ENCODE peak calls at places on chromosomes 11 and 22, in five cellular contexts. L, Z, N, O and Q are unnamed samples.

GRCh38 chr11:128039140-128040021 is 548.0 kb downstream of the ETS1 start:
- DNase-seq in N (no peak), Z (peak), L (peak), O (no peak), Q (no peak)

GRCh38 chr11:43072096-43072495 is 239.7 kb upstream of the API5 start:
- DNase-seq in L (no peak), Z (no peak), O (no peak), N (no peak), Q (no peak)

GRCh38 chr11:101894505-101894904 is 20.3 kb upstream of the CEP126 start:
- DNase-seq in O (no peak), L (no peak), Z (no peak), N (no peak), Q (no peak)

GRCh38 chr11:126416542-126417090 is 61.1 kb downstream of the ST3GAL4 start:
- DNase-seq in N (peak), L (peak), Z (no peak), O (peak), Q (peak)

GRCh38 chr11:64848779-64849599 is 4.5 kb upstream of the CDC42BPG start:
- DNase-seq in O (no peak), N (peak), Z (no peak), L (peak), Q (no peak)

GRCh38 chr22:20405291-20405930 is 11.5 kb downstream of the ZNF74 start:
- DNase-seq in Z (no peak), N (no peak), L (no peak), O (no peak), Q (no peak)

GRCh38 chr11:278001-278951 is at the start of gene NLRP6:
- DNase-seq in N (no peak), O (no peak), L (no peak), Z (no peak), Q (no peak)

GRCh38 chr11:109859325-109859724 is 233.9 kb upstream of the ZC3H12C start:
- DNase-seq in Z (peak), L (no peak), N (no peak), O (no peak), Q (no peak)

GRCh38 chr11:85967457-85967856 is 101.4 kb downstream of the PICALM start:
- DNase-seq in L (no peak), Z (no peak), N (no peak), O (no peak), Q (no peak)

GRCh38 chr11:3340025-3340424 is 38.9 kb downstream of the ZNF195 start:
- DNase-seq in N (no peak), L (no peak), Z (peak), O (no peak), Q (no peak)

GRCh38 chr11:126083829-126084607 is 21.4 kb upstream of the CDON start:
- DNase-seq in N (peak), Z (no peak), O (no peak), L (peak), Q (no peak)

DNA sequence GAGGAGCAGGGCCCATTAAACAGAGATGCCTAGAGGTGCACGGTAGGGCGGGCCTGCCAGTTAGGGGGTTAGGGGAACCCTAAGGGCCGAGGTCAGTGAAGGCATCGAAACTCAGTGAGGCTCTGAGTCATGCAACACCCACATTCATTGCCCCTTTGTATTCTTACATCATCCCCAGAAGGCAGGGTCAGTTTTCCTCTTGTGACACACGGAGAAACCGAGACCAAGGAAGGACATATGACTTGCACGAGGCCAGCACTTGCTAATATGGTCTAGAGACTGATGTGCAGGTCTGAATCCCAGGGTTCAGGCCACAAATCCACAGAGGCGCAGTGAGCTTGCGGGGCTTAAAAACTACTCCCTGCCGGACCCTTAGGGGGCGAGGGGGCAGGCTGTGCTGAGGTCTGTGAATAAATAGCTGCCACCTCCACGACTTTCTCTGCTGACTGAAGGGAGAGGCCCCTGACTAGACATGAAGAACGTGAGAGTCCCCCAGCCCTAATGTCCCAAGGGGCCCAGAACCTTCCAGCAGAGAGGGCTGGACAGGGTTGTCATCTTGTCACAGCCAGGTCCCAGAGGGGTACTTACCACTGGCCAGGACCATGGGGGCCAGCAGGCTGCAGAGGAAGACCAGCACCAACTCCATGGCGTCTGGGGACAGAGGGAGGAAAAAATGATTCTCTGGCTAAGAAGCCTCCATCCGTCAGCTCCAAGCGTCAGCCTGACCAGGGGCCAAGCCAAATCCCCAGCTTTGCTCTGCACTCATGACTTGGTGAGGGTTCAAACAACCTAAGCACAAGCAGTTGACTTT is 17.8 kb upstream of the FXYD2 start:
- DNase-seq in O (no peak), Z (peak), L (no peak), N (no peak), Q (no peak)
- TF ChIP-seq CTCF in O (no peak), Z (no peak), L (no peak), N (no peak), Q (no peak)

DNA sequence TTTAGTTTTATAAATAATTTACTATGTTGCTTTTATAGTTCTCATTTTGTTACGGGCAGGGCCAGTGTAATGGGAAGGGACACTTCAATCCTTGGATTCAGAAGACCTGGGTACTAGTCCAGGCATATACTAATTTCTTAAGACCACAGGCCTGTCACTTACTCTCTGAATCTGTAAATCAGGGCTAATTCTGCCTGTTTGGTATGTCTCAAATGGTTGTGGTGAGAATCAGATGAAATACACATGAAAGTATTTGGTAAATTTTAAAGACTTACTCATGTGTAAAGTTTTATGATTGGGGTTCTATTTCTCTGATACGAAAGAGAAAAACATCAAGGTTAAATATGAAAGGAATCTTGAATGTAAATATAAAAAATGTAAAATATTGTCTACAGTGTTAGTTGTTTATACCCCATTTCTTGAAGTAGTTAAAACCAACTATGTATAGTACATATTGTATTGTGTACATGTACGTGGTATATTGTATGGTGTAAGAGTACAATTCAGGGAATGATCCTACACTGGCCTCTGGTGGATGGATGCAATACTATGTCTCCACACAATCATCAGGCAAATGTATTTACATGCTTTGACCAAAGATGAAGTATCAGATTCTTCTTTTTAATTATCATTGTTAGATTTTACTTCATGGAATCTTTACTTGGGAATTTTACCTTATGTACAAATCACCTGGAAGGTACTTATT is 24.5 kb upstream of the RAG2 start:
- DNase-seq in Z (peak), O (no peak), N (peak), L (no peak), Q (no peak)
- TF ChIP-seq CTCF in Z (peak), O (peak), N (peak), L (no peak), Q (peak)

DNA sequence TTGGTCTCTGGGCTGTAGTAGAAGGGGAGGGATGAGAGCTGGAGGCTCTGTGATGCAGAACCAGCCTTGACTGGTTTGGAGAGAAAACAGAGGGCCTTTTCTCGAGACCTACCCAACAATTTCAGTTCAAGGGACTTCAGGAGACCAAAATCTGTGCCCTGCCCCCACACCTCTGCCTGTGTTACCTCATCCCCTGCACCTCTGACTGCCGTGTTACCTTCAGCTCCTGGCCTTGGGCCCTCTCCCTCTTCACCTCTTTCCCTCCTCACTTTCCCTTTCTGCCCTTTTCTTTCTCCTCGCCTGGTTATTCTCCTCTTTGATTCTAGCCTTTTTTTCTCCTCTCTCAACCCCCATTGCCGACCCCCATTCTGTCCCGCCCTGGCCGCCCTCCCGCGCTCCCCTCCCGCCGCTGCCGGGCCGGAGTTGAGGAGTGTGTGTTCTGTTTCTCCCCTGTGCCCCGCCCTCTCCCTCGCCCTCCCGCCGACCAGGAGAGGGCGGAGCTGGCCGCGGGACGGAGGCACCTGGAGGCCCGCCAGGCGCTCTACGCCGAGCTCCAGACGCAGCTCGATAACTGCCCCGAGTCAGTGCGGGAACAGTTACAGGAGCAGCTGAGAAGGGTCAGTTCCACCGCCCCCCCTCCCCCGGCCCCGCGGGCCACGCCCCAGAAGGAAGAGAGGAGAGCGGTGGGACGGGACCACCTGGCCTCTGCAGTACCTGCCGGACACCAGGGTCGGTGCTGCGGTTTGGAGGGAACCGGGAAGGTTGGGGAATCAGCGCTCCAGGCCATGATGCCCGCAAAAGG is 27.2 kb downstream of the PHLDB1 start:
- DNase-seq in L (no peak), N (no peak), Z (peak), O (peak), Q (no peak)
- TF ChIP-seq CTCF in L (no peak), N (no peak), Z (peak), O (peak), Q (no peak)

DNA sequence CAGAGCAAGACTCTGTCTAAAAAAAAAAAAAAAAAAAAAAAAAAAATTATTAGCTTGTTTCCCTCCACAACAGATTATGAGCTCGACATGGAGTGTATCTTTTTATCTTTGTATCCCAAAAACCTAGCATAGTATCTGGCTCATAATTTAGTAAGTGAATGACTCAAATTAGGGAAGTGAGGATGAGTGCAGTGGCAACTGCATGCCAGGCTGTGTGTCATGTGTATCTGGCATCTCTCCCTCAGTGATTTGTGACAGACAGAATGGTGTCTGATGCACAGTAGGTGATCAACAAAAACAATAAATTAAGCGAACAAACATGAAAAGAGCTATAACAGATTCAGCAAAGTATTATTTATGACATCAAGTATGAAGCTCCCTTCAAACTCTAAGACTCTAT is 7.2 kb downstream of the STK33 start:
- DNase-seq in N (no peak), Z (no peak), L (no peak), O (no peak), Q (no peak)
- TF ChIP-seq CTCF in N (no peak), Z (no peak), L (no peak), O (no peak), Q (no peak)

GRCh38 chr22:25763239-25763777 is 21.3 kb downstream of the MYO18B start:
- DNase-seq in L (no peak), O (no peak), N (no peak), Z (no peak), Q (no peak)
- TF ChIP-seq CTCF in L (no peak), O (no peak), N (no peak), Z (no peak), Q (no peak)

DNA sequence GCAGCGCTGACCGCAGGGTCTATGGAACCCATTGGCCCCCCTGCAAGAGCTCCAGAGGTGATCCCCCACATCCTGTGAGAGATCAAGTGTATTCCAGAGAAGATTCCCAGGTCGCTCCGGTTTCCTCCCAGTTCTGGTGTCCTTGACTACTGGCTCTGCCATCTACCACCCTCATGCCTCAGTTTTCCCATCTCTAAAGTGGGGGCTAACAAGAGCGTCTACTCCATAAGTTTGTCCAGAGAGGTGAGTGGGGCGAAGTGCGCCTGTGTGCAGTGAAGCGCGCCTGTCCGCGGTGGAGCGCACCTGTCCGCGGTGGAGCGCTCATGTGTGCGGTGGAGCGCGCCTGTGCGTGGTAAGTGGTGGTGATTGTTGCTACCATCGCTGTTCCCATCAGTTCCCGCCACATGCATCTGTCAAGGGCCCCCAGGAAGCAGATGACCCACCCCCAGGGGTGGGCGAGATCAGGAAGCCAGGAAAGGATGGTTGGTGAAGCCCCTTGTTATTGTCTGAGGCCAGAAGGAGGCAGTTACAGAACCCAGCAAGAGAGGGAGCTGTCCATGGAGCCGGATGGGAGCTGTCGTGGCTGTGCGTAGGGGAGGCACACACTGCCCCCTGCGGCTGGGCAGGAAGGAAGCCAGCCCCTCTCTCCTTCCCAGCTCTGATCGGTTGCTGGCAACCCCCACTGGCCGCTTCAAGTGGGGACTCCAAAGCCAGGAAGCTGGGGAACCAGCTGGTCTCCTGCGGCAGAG is 73.2 kb upstream of the FGF3 start:
- DNase-seq in L (no peak), Z (no peak), N (no peak), O (no peak), Q (no peak)
- TF ChIP-seq CTCF in L (no peak), Z (no peak), N (no peak), O (no peak), Q (no peak)

DNA sequence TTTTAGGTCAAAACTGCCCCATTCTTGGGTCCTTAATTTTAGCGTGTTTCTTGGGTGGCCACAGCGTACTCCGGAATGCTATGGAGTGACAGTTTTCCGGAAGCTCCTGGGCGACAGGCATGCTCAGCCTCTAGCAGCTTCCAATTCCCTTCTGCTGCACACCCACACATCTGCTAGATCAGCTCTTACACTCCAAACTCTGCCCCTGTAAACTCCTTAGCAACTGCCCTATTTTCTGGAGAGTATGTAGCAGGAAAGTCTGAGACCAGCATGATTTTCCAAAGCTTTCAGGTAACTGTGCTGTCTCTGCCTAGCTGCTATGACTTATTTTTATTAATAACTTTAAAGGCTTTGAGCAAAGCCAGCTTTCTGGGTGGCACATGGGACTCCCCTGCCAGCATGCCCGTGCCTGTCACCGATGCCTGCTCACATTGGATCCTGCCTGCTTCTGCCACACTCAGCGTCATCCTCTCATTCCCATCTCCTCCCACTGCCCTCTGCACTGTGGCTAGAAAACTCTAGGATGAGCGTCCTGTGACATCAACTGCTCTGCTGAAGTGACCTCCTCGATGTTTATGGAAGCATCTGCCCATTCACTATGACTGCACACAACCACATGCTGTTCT is 17.3 kb downstream of the TOLLIP start:
- DNase-seq in L (no peak), N (no peak), O (no peak), Z (peak), Q (no peak)
- TF ChIP-seq CTCF in L (no peak), N (no peak), O (no peak), Z (no peak), Q (no peak)

GRCh38 chr11:70859180-70859579 is 393.2 kb downstream of the SHANK2 start:
- DNase-seq in O (no peak), N (no peak), L (no peak), Z (no peak), Q (no peak)

GRCh38 chr11:70863186-70863585 is 389.2 kb downstream of the SHANK2 start:
- DNase-seq in O (no peak), N (no peak), L (no peak), Z (no peak), Q (no peak)

GRCh38 chr11:70861534-70861933 is 390.8 kb downstream of the SHANK2 start:
- DNase-seq in L (no peak), O (no peak), N (no peak), Z (no peak), Q (no peak)

GRCh38 chr11:70862093-70862492 is 390.3 kb downstream of the SHANK2 start:
- DNase-seq in Z (no peak), L (no peak), N (no peak), O (no peak), Q (no peak)

DNA sequence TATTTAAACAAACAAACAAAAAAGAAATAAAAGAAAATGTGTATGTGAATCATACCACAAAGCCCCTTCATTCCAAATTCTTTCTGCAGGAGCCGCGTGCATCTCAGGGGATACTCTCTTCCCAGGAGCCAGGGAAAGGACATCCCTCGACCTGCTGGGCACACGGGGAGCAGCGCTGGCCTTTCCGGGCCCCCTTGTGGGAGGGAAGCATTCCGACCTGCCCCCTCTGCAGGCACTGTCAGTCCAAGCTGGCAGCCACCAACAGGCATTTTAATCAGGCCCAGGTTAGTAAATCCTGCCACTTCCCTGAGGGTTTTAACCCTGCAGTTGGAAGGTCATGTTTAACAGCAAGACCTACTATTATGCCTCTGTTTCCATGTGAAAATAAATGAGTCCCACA is 391.5 kb downstream of the SHANK2 start:
- DNase-seq in L (no peak), Z (no peak), N (no peak), O (no peak), Q (no peak)
- TF ChIP-seq CTCF in L (no peak), Z (no peak), N (no peak), O (no peak), Q (no peak)

GRCh38 chr11:93603225-93603624 is 58.3 kb upstream of the CEP295 start:
- DNase-seq in Z (no peak), L (no peak), N (no peak), O (no peak), Q (no peak)
- TF ChIP-seq CTCF in Z (no peak), L (no peak), N (no peak), O (no peak), Q (no peak)

GRCh38 chr11:125070699-125071254 is 7.7 kb downstream of the SLC37A2 start:
- DNase-seq in O (no peak), L (no peak), Z (peak), N (peak), Q (peak)
- TF ChIP-seq CTCF in O (no peak), L (no peak), Z (no peak), N (no peak), Q (no peak)